ENCODE peak calls at places on chromosomes 3 and 15, in five cellular contexts. One of them, this sample, is unnamed.

GRCh38 chr3:166785851-166786250 is 594.2 kb downstream of the ZBBX start:
- DNase-seq in right lobe of liver: no peak
- DNase-seq in mammary epithelial cell: no peak
- DNase-seq in pancreas: no peak
- DNase-seq in heart left ventricle: no peak
- DNase-seq in this sample: no peak

GRCh38 chr3:115693868-115694267 is 70.6 kb downstream of the GAP43 start:
- DNase-seq in heart left ventricle: no peak
- DNase-seq in pancreas: no peak
- DNase-seq in mammary epithelial cell: no peak
- DNase-seq in right lobe of liver: no peak
- DNase-seq in this sample: no peak

GRCh38 chr3:44235604-44236484 is 5.8 kb upstream of the TOPAZ1 start:
- DNase-seq in heart left ventricle: peak
- DNase-seq in mammary epithelial cell: peak
- DNase-seq in pancreas: peak
- DNase-seq in right lobe of liver: peak
- DNase-seq in this sample: peak

GRCh38 chr3:55746808-55747413 is 259.8 kb upstream of the WNT5A start:
- DNase-seq in mammary epithelial cell: no peak
- DNase-seq in pancreas: no peak
- DNase-seq in right lobe of liver: no peak
- DNase-seq in heart left ventricle: no peak
- DNase-seq in this sample: no peak

GRCh38 chr15:39788108-39788507 is 5.5 kb upstream of the FSIP1 start:
- DNase-seq in heart left ventricle: no peak
- DNase-seq in mammary epithelial cell: no peak
- DNase-seq in right lobe of liver: no peak
- DNase-seq in pancreas: no peak
- DNase-seq in this sample: no peak

GRCh38 chr15:90402230-90402629 is 14.2 kb downstream of the IQGAP1 start:
- DNase-seq in pancreas: no peak
- DNase-seq in mammary epithelial cell: peak
- DNase-seq in heart left ventricle: no peak
- DNase-seq in right lobe of liver: no peak
- DNase-seq in this sample: no peak

GRCh38 chr3:26347150-26347549 is 275.4 kb upstream of the LRRC3B start:
- DNase-seq in right lobe of liver: no peak
- DNase-seq in pancreas: no peak
- DNase-seq in heart left ventricle: no peak
- DNase-seq in mammary epithelial cell: no peak
- DNase-seq in this sample: no peak

GRCh38 chr3:43503067-43503728 is 118.6 kb downstream of the ANO10 start:
- DNase-seq in mammary epithelial cell: no peak
- DNase-seq in pancreas: no peak
- DNase-seq in heart left ventricle: no peak
- DNase-seq in right lobe of liver: no peak
- DNase-seq in this sample: no peak

GRCh38 chr3:145145461-145145860 is 1015.5 kb downstream of the PLOD2 start:
- DNase-seq in right lobe of liver: no peak
- DNase-seq in mammary epithelial cell: no peak
- DNase-seq in pancreas: no peak
- DNase-seq in heart left ventricle: no peak
- DNase-seq in this sample: no peak

GRCh38 chr3:15728766-15729165 is 69.0 kb downstream of the ANKRD28 start:
- DNase-seq in heart left ventricle: no peak
- DNase-seq in right lobe of liver: no peak
- DNase-seq in mammary epithelial cell: no peak
- DNase-seq in pancreas: no peak
- DNase-seq in this sample: no peak

GRCh38 chr3:151772825-151773480 is 39.2 kb downstream of the AADACL2 start:
- DNase-seq in right lobe of liver: no peak
- DNase-seq in mammary epithelial cell: no peak
- DNase-seq in pancreas: no peak
- DNase-seq in heart left ventricle: no peak
- DNase-seq in this sample: no peak

GRCh38 chr15:39345176-39345575 is 235.7 kb upstream of the THBS1 start:
- DNase-seq in pancreas: no peak
- DNase-seq in heart left ventricle: no peak
- DNase-seq in mammary epithelial cell: no peak
- DNase-seq in right lobe of liver: no peak
- DNase-seq in this sample: no peak

GRCh38 chr3:172751188-172751571 is 654 bp downstream of the ECT2 start:
- DNase-seq in heart left ventricle: no peak
- DNase-seq in right lobe of liver: no peak
- DNase-seq in mammary epithelial cell: peak
- DNase-seq in pancreas: no peak
- DNase-seq in this sample: peak

GRCh38 chr3:187705164-187705563 is 2.8 kb upstream of the RTP2 start:
- DNase-seq in heart left ventricle: no peak
- DNase-seq in mammary epithelial cell: no peak
- DNase-seq in pancreas: no peak
- DNase-seq in right lobe of liver: no peak
- DNase-seq in this sample: no peak

GRCh38 chr3:122508135-122508914 is 6.4 kb downstream of the KPNA1 start:
- DNase-seq in heart left ventricle: no peak
- DNase-seq in mammary epithelial cell: no peak
- DNase-seq in right lobe of liver: no peak
- DNase-seq in pancreas: no peak
- DNase-seq in this sample: no peak

GRCh38 chr3:150237490-150237889 is 170.6 kb upstream of the TSC22D2 start:
- DNase-seq in heart left ventricle: no peak
- DNase-seq in right lobe of liver: peak
- DNase-seq in mammary epithelial cell: peak
- DNase-seq in pancreas: no peak
- DNase-seq in this sample: no peak

GRCh38 chr3:535566-536416 is 339.2 kb downstream of the CHL1 start:
- DNase-seq in heart left ventricle: no peak
- DNase-seq in mammary epithelial cell: peak
- DNase-seq in right lobe of liver: no peak
- DNase-seq in pancreas: peak
- DNase-seq in this sample: no peak

GRCh38 chr15:66850078-66850991 is 148.3 kb downstream of the SMAD6 start:
- DNase-seq in pancreas: no peak
- DNase-seq in right lobe of liver: peak
- DNase-seq in heart left ventricle: peak
- DNase-seq in mammary epithelial cell: no peak
- DNase-seq in this sample: peak

GRCh38 chr3:174685796-174686195 is 173.3 kb upstream of the NAALADL2 start:
- DNase-seq in pancreas: no peak
- DNase-seq in mammary epithelial cell: no peak
- DNase-seq in heart left ventricle: no peak
- DNase-seq in right lobe of liver: no peak
- DNase-seq in this sample: no peak

GRCh38 chr3:50010959-50011358 is 71.0 kb downstream of the RBM6 start:
- DNase-seq in right lobe of liver: no peak
- DNase-seq in heart left ventricle: no peak
- DNase-seq in mammary epithelial cell: peak
- DNase-seq in pancreas: no peak
- DNase-seq in this sample: no peak

GRCh38 chr15:56675930-56676329 is 57.4 kb downstream of the ZNF280D start:
- DNase-seq in right lobe of liver: no peak
- DNase-seq in heart left ventricle: no peak
- DNase-seq in pancreas: no peak
- DNase-seq in mammary epithelial cell: no peak
- DNase-seq in this sample: no peak

GRCh38 chr3:126081618-126082333 is 2.1 kb downstream of the SLC41A3 start:
- DNase-seq in pancreas: no peak
- DNase-seq in right lobe of liver: no peak
- DNase-seq in heart left ventricle: no peak
- DNase-seq in mammary epithelial cell: peak
- DNase-seq in this sample: no peak

GRCh38 chr3:64896173-64896925 is 208.5 kb upstream of the ADAMTS9 start:
- DNase-seq in heart left ventricle: no peak
- DNase-seq in pancreas: no peak
- DNase-seq in mammary epithelial cell: no peak
- DNase-seq in right lobe of liver: no peak
- DNase-seq in this sample: no peak

GRCh38 chr3:108021131-108021530 is 69.7 kb downstream of the CD47 start:
- DNase-seq in pancreas: no peak
- DNase-seq in right lobe of liver: no peak
- DNase-seq in mammary epithelial cell: no peak
- DNase-seq in heart left ventricle: no peak
- DNase-seq in this sample: no peak
- TF ChIP-seq CTCF in pancreas: no peak
- TF ChIP-seq CTCF in right lobe of liver: no peak
- TF ChIP-seq CTCF in mammary epithelial cell: no peak
- TF ChIP-seq CTCF in heart left ventricle: no peak
- TF ChIP-seq CTCF in this sample: no peak

DNA sequence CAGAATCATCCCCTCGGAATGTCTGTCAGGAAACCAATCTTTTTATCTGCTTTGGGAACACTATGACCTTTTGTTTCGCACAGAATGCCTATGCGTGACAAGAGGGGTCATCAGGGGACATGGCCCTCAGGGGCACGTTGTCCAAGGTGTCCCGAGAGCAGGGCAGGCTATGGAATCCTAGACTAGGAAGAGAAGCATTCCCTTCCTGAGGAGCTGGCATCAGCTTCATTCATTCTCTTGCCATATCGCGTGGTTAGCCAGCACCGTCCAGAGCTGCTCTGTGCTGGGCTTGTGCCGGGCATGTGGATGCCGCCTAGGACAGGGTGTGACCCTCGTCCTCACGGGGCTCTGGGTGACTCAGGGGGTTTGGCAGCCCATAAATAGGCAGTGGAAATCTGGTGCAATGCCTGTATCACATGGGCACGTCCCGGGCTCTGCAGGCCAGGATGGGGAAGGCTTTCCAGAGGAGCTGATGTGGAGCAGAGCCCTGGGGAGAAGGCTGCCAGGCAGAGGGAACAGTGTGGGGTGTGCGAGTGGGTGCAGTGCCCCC is 117.8 kb downstream of the TMEM266 start:
- DNase-seq in heart left ventricle: peak
- DNase-seq in mammary epithelial cell: peak
- DNase-seq in pancreas: no peak
- DNase-seq in right lobe of liver: no peak
- DNase-seq in this sample: no peak
- H3K4me3 ChIP-seq in heart left ventricle: no peak
- H3K4me3 ChIP-seq in mammary epithelial cell: no peak
- H3K4me3 ChIP-seq in pancreas: no peak
- H3K4me3 ChIP-seq in right lobe of liver: no peak
- H3K4me3 ChIP-seq in this sample: no peak

DNA sequence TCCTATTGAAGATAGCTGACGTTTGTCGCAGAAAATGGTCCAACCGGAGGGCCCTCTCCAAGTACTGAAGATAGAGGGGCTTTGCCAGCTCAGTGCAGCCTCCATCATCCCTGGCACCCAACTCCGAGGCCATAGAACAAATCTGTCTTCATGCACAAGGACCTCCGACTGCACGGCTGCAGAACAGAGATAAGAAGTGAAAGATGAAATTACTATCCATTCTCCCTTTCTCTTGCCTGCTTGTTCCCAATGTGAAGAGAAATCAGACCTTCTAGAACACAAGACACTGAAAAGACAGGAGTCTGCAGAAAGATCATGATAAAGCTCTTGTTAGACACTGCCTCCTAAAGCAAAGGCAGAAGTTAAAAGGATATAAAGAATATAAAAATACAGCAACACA is 19.9 kb downstream of the INO80 start:
- DNase-seq in heart left ventricle: no peak
- DNase-seq in pancreas: no peak
- DNase-seq in mammary epithelial cell: no peak
- DNase-seq in right lobe of liver: no peak
- DNase-seq in this sample: no peak
- H3K27ac ChIP-seq in heart left ventricle: no peak
- H3K27ac ChIP-seq in pancreas: no peak
- H3K27ac ChIP-seq in mammary epithelial cell: no peak
- H3K27ac ChIP-seq in right lobe of liver: no peak
- H3K27ac ChIP-seq in this sample: no peak

DNA sequence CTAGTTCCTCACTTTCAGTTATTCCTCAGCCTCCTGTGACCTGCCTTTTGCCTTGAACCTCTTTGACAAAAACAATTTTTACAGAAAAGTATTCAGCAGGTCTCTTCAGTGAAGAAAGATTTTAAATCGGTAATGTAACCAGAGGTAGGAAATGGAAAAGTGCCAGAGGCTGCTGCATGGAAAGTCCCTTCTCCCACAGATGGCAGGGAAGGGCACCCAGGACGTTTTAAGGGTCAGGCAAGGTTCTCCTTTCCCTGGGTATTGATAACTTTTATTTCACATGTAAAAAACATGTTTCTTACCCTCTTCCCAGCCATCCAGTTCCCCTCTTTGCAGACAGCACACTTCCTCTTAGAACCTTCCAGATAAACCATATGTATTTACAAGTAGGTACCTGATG is 185.6 kb downstream of the OR4M2 start:
- DNase-seq in heart left ventricle: no peak
- DNase-seq in pancreas: no peak
- DNase-seq in right lobe of liver: peak
- DNase-seq in mammary epithelial cell: no peak
- DNase-seq in this sample: no peak
- TF ChIP-seq CTCF in heart left ventricle: no peak
- TF ChIP-seq CTCF in pancreas: no peak
- TF ChIP-seq CTCF in right lobe of liver: no peak
- TF ChIP-seq CTCF in mammary epithelial cell: no peak
- TF ChIP-seq CTCF in this sample: no peak

GRCh38 chr3:10547841-10548783 is 42.7 kb upstream of the ATP2B2 start:
- DNase-seq in right lobe of liver: no peak
- DNase-seq in mammary epithelial cell: peak
- DNase-seq in heart left ventricle: peak
- DNase-seq in pancreas: no peak
- DNase-seq in this sample: no peak
- H3K4me3 ChIP-seq in right lobe of liver: no peak
- H3K4me3 ChIP-seq in mammary epithelial cell: no peak
- H3K4me3 ChIP-seq in heart left ventricle: no peak
- H3K4me3 ChIP-seq in pancreas: no peak
- H3K4me3 ChIP-seq in this sample: no peak

GRCh38 chr3:29374255-29374654 is 93.4 kb downstream of the RBMS3 start:
- DNase-seq in mammary epithelial cell: no peak
- DNase-seq in right lobe of liver: no peak
- DNase-seq in pancreas: no peak
- DNase-seq in heart left ventricle: no peak
- DNase-seq in this sample: no peak
- H3K27ac ChIP-seq in mammary epithelial cell: no peak
- H3K27ac ChIP-seq in right lobe of liver: no peak
- H3K27ac ChIP-seq in pancreas: no peak
- H3K27ac ChIP-seq in heart left ventricle: no peak
- H3K27ac ChIP-seq in this sample: no peak

DNA sequence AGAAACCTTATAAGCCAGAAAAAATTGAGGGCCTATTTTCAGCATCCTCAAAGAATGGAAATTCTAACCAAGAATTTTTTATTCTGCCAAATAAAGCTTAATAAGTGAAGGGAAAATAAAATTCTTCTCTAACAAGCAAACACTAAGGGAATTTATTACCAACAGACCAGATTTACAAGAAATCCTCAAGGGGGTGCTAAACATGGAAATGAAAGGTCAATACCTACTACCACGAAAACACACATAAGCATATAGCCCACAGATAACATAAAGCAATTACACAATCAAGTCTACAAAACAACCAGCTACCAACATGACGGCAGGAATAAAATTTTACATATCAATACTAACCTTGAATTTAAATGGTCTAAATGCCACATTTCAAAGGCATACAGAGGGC is 883.5 kb downstream of the SI start:
- DNase-seq in heart left ventricle: no peak
- DNase-seq in right lobe of liver: no peak
- DNase-seq in mammary epithelial cell: no peak
- DNase-seq in pancreas: no peak
- DNase-seq in this sample: no peak
- TF ChIP-seq CTCF in heart left ventricle: no peak
- TF ChIP-seq CTCF in right lobe of liver: no peak
- TF ChIP-seq CTCF in mammary epithelial cell: no peak
- TF ChIP-seq CTCF in pancreas: no peak
- TF ChIP-seq CTCF in this sample: no peak